ENCODE peak calls at places on chromosomes 3 and 15, in eight cellular contexts. A is fibroblast of the aortic adventitia, F is AG09309, W is H9, D is MM.1S, U is bronchial epithelial cell, Y is omental fat pad, K is tibial artery. T is an unnamed sample.

GRCh38 chr3:50299929-50300680 is 900 bp upstream of the HYAL3 start:
- DNase-seq in A (peak), F (no peak), W (no peak), D (no peak), U (peak), Y (no peak), K (no peak), T (peak)

GRCh38 chr15:27492021-27492621 is 521.1 kb downstream of the GABRG3 start:
- DNase-seq in A (peak), F (no peak), W (no peak), D (no peak), U (no peak), Y (no peak), K (no peak), T (no peak)

GRCh38 chr3:29853841-29854397 is 573.0 kb downstream of the RBMS3 start:
- DNase-seq in A (no peak), F (no peak), W (no peak), D (no peak), U (no peak), Y (no peak), K (no peak), T (no peak)

GRCh38 chr15:23397779-23398178 is 43.2 kb downstream of the GOLGA8S start:
- DNase-seq in A (no peak), F (no peak), W (no peak), D (no peak), U (no peak), Y (no peak), K (peak), T (no peak)

GRCh38 chr3:69446402-69447072 is 60.6 kb upstream of the FRMD4B start:
- DNase-seq in A (no peak), F (no peak), W (no peak), D (no peak), U (no peak), Y (no peak), K (no peak), T (no peak)

GRCh38 chr15:83855956-83856355 is 202.0 kb downstream of the ADAMTSL3 start:
- DNase-seq in A (no peak), F (no peak), W (no peak), D (no peak), U (peak), Y (no peak), K (no peak), T (no peak)

GRCh38 chr3:140563206-140563605 is 114.7 kb upstream of the TRIM42 start:
- DNase-seq in A (no peak), F (no peak), W (no peak), D (no peak), U (no peak), Y (no peak), K (no peak), T (no peak)

GRCh38 chr3:73624363-73625123 is at the start of gene PDZRN3:
- DNase-seq in A (peak), F (no peak), W (peak), D (no peak), U (no peak), Y (no peak), K (peak), T (no peak)

GRCh38 chr3:174547801-174548200 is 311.3 kb upstream of the NAALADL2 start:
- DNase-seq in A (peak), F (no peak), W (no peak), D (no peak), U (no peak), Y (no peak), K (no peak), T (no peak)

GRCh38 chr15:68658151-68658550 is 79.4 kb downstream of the CORO2B start:
- DNase-seq in A (no peak), F (no peak), W (no peak), D (no peak), U (no peak), Y (no peak), K (no peak), T (no peak)

GRCh38 chr3:45950686-45951600 is 7.7 kb downstream of the CXCR6 start:
- DNase-seq in A (no peak), F (no peak), W (no peak), D (no peak), U (no peak), Y (no peak), K (no peak), T (no peak)

GRCh38 chr3:31010491-31010890 is 116.0 kb upstream of the GADL1 start:
- DNase-seq in A (peak), F (peak), W (no peak), D (no peak), U (peak), Y (no peak), K (no peak), T (no peak)

DNA sequence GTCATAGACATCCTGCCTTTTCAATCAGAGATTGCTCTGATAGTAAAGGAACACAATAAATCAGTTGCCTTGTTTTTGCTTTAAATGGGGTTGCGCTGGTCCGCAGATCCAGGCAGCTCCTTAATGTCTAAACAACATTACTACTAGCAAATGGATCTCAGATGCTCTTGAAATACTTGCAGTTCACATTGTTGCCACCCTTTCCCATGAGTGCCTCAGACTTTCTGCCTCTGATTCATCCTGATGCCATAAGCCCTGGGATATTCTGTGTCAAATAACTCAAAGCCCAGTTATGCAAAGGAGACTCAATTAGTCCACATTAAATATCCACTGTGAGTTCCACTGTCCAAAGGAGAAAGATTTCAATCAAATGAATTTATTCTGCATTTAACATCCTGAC is 196.7 kb downstream of the PLCH1 start:
- DNase-seq in A (no peak), F (peak), W (no peak), D (no peak), U (peak), Y (no peak), K (no peak), T (no peak)
- TF ChIP-seq CTCF in A (no peak), F (peak), W (no peak), D (no peak), U (no peak), Y (no peak), K (no peak), T (no peak)

DNA sequence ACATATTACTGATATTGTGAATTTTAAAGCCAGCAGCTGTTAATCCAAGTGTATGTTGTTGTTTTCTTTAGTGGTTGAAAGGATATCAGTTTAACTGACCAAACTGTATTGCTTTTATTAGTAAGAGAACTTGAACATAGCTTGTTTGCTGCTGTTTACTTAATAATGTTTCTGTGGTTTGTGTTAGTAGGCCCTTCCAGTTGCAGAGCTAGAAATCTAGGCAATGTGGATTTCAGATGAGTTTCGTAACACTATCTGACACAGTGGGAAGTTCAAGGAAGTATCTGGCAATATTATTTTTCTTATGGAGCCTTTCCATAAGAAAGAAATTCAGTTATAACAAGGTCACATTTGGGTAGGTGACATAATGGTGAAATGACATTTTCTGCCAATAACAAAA is 18.5 kb downstream of the ZNF609 start:
- DNase-seq in A (peak), F (no peak), W (no peak), D (no peak), U (no peak), Y (no peak), K (no peak), T (no peak)
- TF ChIP-seq CTCF in A (no peak), F (no peak), W (no peak), D (no peak), U (no peak), Y (no peak), K (no peak), T (no peak)

GRCh38 chr15:56298723-56299122 is 55.0 kb upstream of the RFX7 start:
- DNase-seq in A (no peak), F (no peak), W (no peak), D (no peak), U (no peak), Y (no peak), K (no peak), T (no peak)

GRCh38 chr15:56295433-56295832 is 51.8 kb upstream of the RFX7 start:
- DNase-seq in A (no peak), F (no peak), W (no peak), D (no peak), U (no peak), Y (no peak), K (no peak), T (no peak)

GRCh38 chr15:56292546-56293316 is 49.1 kb upstream of the RFX7 start:
- DNase-seq in A (no peak), F (no peak), W (no peak), D (no peak), U (no peak), Y (no peak), K (no peak), T (no peak)

GRCh38 chr15:56291741-56292140 is 48.1 kb upstream of the RFX7 start:
- DNase-seq in A (no peak), F (no peak), W (no peak), D (no peak), U (no peak), Y (no peak), K (no peak), T (no peak)

DNA sequence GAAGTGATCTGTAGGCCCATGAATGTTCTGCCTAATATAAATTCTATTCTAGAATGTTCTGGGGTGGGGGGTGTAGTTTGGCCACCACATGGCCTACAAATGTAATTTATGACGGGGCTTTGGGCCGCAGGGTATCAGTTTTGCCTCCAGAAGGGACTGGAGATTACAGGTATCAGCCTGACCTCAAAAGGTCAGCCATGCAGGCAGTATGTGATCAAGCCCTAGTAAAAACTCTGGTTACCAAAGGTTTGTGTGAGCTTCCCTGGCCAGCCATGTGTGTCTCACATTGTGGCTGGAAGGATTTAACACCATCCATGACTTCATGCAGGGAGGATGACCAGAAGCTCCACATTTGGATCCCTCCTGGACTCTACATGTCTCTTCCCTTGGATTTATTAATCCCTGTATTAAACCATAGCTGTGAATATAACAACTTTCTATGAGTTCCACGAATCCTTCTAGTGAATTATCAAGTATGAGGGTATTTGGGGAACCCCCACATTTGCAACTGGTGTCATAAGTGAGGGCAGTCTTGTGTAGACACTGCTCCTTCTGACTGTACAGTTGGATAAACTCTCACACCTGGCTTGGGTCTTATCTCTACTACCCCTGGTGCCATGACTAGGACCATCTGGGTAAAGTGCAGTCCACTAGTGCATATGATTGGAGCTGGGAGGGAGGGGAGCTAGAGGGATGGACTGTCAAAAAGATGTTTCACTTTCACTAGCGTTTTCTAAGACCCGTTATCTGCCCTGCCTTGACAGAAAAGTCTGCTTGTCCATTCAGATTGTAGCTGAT is 50.0 kb upstream of the RFX7 start:
- DNase-seq in A (no peak), F (no peak), W (no peak), D (no peak), U (no peak), Y (no peak), K (no peak), T (peak)
- TF ChIP-seq CTCF in A (no peak), F (no peak), W (no peak), D (no peak), U (no peak), Y (no peak), K (no peak), T (no peak)

GRCh38 chr3:11514191-11514770 is 129.4 kb downstream of the VGLL4 start:
- DNase-seq in A (peak), F (peak), W (no peak), D (no peak), U (peak), Y (no peak), K (peak), T (no peak)
- TF ChIP-seq CTCF in A (no peak), F (no peak), W (no peak), D (no peak), U (no peak), Y (no peak), K (peak), T (no peak)

DNA sequence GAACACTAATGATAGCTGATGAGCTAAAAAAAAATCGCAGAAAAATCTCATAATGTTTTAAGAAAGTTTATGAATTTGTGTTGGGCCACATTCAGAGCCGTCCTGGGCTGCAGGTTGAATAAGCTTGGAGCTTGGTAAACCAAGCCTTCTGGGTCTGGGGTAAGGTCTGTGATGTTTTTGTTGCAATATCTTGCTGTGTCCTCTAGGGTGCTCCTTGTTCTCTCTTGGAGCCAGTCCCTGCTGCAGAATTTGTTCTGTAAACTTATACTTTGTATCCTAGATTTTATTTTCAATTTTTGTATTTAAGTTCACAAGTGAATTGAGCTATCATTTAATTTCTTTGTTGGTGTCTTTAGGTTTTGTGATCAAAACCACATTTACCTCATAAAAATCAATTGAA is 143.7 kb downstream of the NR1D2 start:
- DNase-seq in A (peak), F (peak), W (no peak), D (peak), U (peak), Y (no peak), K (no peak), T (peak)
- TF ChIP-seq CTCF in A (peak), F (peak), W (peak), D (peak), U (peak), Y (no peak), K (no peak), T (peak)

GRCh38 chr15:25250011-25250596 is 188.7 kb downstream of the UBE3A start:
- DNase-seq in A (no peak), F (no peak), W (no peak), D (no peak), U (no peak), Y (no peak), K (no peak), T (no peak)
- TF ChIP-seq CTCF in A (no peak), F (no peak), W (no peak), D (no peak), U (no peak), Y (no peak), K (no peak), T (no peak)

DNA sequence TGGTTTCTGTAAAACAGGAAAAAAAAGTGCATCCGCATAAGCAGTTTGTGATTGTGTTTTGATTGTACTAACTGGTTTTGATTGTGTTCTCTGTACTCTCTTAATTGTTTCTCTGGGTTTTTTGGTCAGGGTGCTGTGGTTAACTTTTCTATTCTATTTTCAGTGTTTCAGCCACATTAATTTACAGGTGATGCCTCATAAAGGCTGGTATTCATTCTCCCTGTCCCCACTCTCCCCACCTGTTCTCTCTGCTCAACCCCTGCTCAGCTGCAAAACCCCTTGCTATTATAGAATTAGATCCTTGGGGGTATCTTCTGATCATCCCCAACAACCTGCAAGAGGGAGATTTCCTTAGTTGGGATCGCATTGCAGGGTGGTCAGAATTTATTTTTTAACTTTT is 285.4 kb upstream of the AZI2 start:
- DNase-seq in A (no peak), F (no peak), W (no peak), D (peak), U (no peak), Y (no peak), K (no peak), T (no peak)
- TF ChIP-seq CTCF in A (no peak), F (no peak), W (no peak), D (no peak), U (no peak), Y (no peak), K (no peak), T (no peak)

GRCh38 chr3:155238845-155239244 is 54.6 kb downstream of the STRIT1 start:
- DNase-seq in A (no peak), F (no peak), W (no peak), D (no peak), U (no peak), Y (no peak), K (no peak), T (no peak)
- TF ChIP-seq CTCF in A (no peak), F (no peak), W (no peak), D (no peak), U (no peak), Y (no peak), K (no peak), T (no peak)

T was measured in GM12865.